ENCODE peak calls at places on chromosome 20, in eight cellular contexts. D, P, B, T, Y, Z, F and R are unnamed samples.

GRCh38 chr20:38751360-38751976 is 3.2 kb downstream of the ACTR5 start:
- DNase-seq in P (no peak), T (peak; percentile 50), F (peak; percentile 52), Y (peak; percentile 46), Z (peak; percentile 62), B (peak; percentile 48), D (no peak), R (no peak)

GRCh38 chr20:16158090-16158975 is 414.9 kb downstream of the KIF16B start:
- DNase-seq in B (no peak), F (no peak), Z (no peak), D (no peak), Y (no peak), P (no peak), T (peak; percentile 46), R (no peak)

GRCh38 chr20:61953037-61953788 is 112.5 kb downstream of the TAF4 start:
- DNase-seq in Y (no peak), B (peak; percentile 65), Z (no peak), T (no peak), P (no peak), D (no peak), F (no peak), R (no peak)

GRCh38 chr20:33532753-33533459 is 43.0 kb downstream of the CBFA2T2 start:
- DNase-seq in F (no peak), D (no peak), P (no peak), Z (peak; percentile 55), Y (peak; percentile 61), T (no peak), B (no peak), R (no peak)

GRCh38 chr20:6765469-6766058 is 1.9 kb upstream of the BMP2 start:
- DNase-seq in F (peak; percentile 77), D (peak; percentile 59), B (no peak), Z (peak; percentile 85), P (no peak), T (peak; percentile 54), Y (peak; percentile 77), R (no peak)

GRCh38 chr20:14830899-14831298 is 493.5 kb upstream of the FLRT3 start:
- DNase-seq in B (no peak), Z (no peak), T (peak; percentile 65), P (no peak), Y (no peak), F (no peak), D (no peak), R (no peak)

GRCh38 chr20:695165-695866 is 19.7 kb upstream of the SCRT2 start:
- DNase-seq in B (no peak), T (no peak), Z (no peak), F (no peak), P (no peak), D (no peak), Y (no peak), R (no peak)

GRCh38 chr20:23626040-23626620 is 11.6 kb downstream of the CST3 start:
- DNase-seq in Y (no peak), P (no peak), F (no peak), D (peak; percentile 91), B (no peak), Z (peak; percentile 41), T (peak; percentile 62), R (no peak)

GRCh38 chr20:49400410-49400809 is 82.1 kb downstream of the KCNB1 start:
- DNase-seq in F (no peak), Z (peak; percentile 62), T (no peak), D (no peak), Y (no peak), B (no peak), P (no peak), R (peak; percentile 87)

GRCh38 chr20:58973179-58973578 is 7.9 kb upstream of the NELFCD start:
- DNase-seq in Z (no peak), T (no peak), F (no peak), P (no peak), Y (no peak), D (no peak), B (peak; percentile 61), R (no peak)

GRCh38 chr20:29079769-29080690 is 2177.4 kb upstream of the DEFB115 start:
- DNase-seq in B (no peak), P (no peak), Y (no peak), F (peak; percentile 84), Z (peak; percentile 14), T (peak; percentile 85), D (no peak), R (no peak)

GRCh38 chr20:37447688-37448087 is 73.4 kb upstream of the NNAT start:
- DNase-seq in Z (no peak), P (no peak), B (no peak), T (no peak), Y (no peak), D (no peak), F (no peak), R (no peak)

GRCh38 chr20:722822-723644 is 45.3 kb downstream of the SLC52A3 start:
- DNase-seq in F (no peak), T (no peak), Y (no peak), D (no peak), B (no peak), Z (no peak), P (no peak), R (no peak)

GRCh38 chr20:60222497-60222896 is 264.3 kb downstream of the CDH26 start:
- DNase-seq in Z (no peak), D (no peak), T (no peak), F (no peak), P (no peak), Y (no peak), B (no peak), R (no peak)

GRCh38 chr20:24769878-24770627 is 179.0 kb upstream of the CST7 start:
- DNase-seq in T (no peak), F (no peak), P (no peak), Y (no peak), D (no peak), B (peak; percentile 76), Z (no peak), R (no peak)

GRCh38 chr20:25344634-25345033 is 46.0 kb downstream of the ABHD12 start:
- DNase-seq in F (no peak), D (no peak), T (no peak), Y (no peak), P (no peak), Z (no peak), B (no peak), R (no peak)

GRCh38 chr20:23350855-23351838 is 556 bp downstream of the NXT1 start:
- DNase-seq in P (peak; percentile 45), F (peak; percentile 85), Y (peak; percentile 79), T (peak; percentile 75), D (peak; percentile 67), Z (peak; percentile 36), B (peak; percentile 90), R (no peak)

GRCh38 chr20:40009542-40009941 is 679.5 kb downstream of the MAFB start:
- DNase-seq in Z (no peak), B (no peak), D (peak; percentile 45), F (no peak), Y (no peak), T (no peak), P (no peak), R (no peak)

GRCh38 chr20:32449890-32450401 is 91.8 kb downstream of the ASXL1 start:
- DNase-seq in P (no peak), F (no peak), B (no peak), Z (no peak), D (no peak), T (no peak), Y (no peak), R (no peak)

GRCh38 chr20:41800040-41800439 is 181.9 kb upstream of the CHD6 start:
- DNase-seq in P (no peak), D (no peak), T (no peak), B (no peak), Z (no peak), Y (no peak), F (no peak), R (no peak)

DNA sequence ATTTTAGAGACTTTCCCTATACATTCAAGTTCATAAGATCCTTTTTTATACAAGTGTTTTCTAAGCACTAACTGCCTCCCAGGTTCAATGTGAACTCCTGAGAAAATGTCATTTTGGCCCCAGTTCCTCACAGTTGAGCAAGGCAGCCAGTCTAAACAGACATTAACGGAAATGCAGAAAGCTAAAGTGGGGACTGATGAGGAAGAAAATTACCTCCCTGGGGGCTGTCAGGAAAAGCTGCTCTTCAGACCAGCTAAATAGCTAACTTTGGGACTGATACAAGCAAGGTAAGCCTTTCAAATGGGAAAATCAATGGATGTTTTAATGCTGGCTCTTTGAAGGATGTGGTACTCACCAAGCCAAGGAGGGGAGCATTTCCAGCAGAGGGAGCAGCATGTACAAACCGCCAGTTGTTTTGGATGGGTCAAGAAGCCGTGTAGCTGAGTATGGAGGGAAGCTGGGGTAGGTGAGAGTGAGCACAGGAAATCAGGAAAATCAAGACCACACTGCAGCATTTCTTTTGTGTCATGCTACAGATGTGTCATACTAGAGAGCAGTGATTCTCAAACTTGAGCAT is 180.8 kb upstream of the CHD6 start:
- DNase-seq in D (no peak), T (no peak), Z (no peak), P (no peak), Y (no peak), B (no peak), F (no peak), R (no peak)
- H3K4me3 ChIP-seq in D (no peak overlapping the region), T (no peak overlapping the region), Z (no peak overlapping the region), P (no peak overlapping the region), Y (no peak overlapping the region), B (no peak overlapping the region), F (no peak overlapping the region), R (no peak overlapping the region)

DNA sequence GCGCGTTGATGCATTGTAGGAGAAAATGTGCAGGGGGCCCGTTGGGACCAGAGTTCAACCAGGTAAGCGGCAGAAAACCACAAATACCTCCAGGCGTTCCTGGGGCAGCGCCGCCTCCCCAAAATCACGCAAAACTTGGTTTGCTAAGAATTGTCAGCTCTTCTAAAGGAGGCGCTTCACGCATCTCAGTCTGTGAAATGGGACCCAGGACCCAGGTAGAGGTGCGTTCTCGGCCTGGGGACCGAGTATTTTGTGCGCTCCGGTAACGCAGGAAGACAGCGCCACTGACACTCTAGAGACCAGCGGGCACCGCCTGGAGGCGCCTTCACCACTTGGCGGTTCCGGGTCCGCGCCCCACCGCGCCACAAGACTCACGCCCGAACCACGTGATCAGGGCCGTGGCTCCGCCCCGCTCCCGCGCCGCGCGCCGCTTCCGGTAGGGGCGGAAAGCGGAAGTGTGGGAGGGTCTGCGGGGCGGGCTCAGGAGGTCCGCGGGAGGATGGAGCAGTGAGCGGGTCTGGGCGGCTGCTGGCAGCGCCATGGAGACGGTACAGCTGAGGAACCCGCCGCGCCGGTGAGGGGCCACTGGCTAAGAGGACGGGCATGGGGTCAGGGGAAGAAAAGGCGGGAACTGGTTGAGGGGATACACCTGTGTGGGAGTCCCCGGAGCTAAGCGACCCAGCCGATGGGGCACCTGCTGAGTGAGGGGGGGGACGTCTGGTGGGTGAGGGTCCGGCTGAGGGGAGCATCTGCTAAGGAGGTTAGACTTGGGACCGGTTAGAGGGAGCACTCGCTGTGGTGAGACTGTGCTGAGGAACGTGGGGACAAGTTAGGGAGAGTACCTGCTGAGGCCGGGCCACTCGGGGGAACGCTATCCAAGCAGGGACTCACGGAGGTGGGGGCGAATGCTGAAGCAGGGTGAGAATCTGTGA is at the start of gene STK4:
- DNase-seq in T (peak; percentile 98), F (peak; percentile 96), P (peak; percentile 94), Z (peak; percentile 93), D (peak; percentile 92), Y (peak; percentile 91), B (peak; percentile 98), R (peak; percentile 93)
- H3K4me3 ChIP-seq in T (peak within 1 kb of the TSS; percentile 93), F (peak within 1 kb of the TSS; percentile 87), P (peak within 1 kb of the TSS; percentile 94), Z (peak within 1 kb of the TSS; percentile 98), D (peak within 1 kb of the TSS; percentile 90), Y (peak within 1 kb of the TSS; percentile 97), B (peak within 1 kb of the TSS; percentile 77), R (peak within 1 kb of the TSS; percentile 71)

GRCh38 chr20:53916173-53916512 is 154.3 kb downstream of the BCAS1 start:
- DNase-seq in T (no peak), B (no peak), F (no peak), P (no peak), Z (no peak), Y (no peak), D (no peak), R (no peak)
- H3K4me3 ChIP-seq in T (peak overlapping the region; percentile 25), B (no peak overlapping the region), F (peak overlapping the region; percentile 88), P (peak overlapping the region; percentile 12), Z (no peak overlapping the region), Y (peak overlapping the region; percentile 74), D (no peak overlapping the region), R (no peak overlapping the region)

GRCh38 chr20:56412949-56413348 is 889 bp downstream of the CASS4 start:
- DNase-seq in Z (no peak), F (no peak), B (no peak), T (no peak), Y (no peak), P (no peak), D (no peak), R (no peak)
- H3K4me3 ChIP-seq in Z (no peak overlapping the region), F (no peak overlapping the region), B (no peak overlapping the region), T (no peak overlapping the region), Y (peak overlapping the region; percentile 65), P (peak overlapping the region; percentile 42), D (no peak overlapping the region), R (no peak overlapping the region)